ENCODE peak calls at places on chromosomes 3 and 15, in ten cellular contexts. One of them, this sample, is unnamed.

GRCh38 chr3:42683875-42684593 is 1.3 kb upstream of the KLHL40 start:
- DNase-seq in stomach: peak; percentile 47
- DNase-seq in A549: peak; percentile 76
- DNase-seq in breast epithelium: no peak
- DNase-seq in Peyer's patch: no peak
- DNase-seq in tibial artery: peak; percentile 90
- DNase-seq in lower leg skin: peak; percentile 90
- DNase-seq in CD8-positive, alpha-beta T cell: no peak
- DNase-seq in OCI-LY7: no peak
- DNase-seq in pancreas: peak; percentile 20
- DNase-seq in this sample: peak; percentile 94

GRCh38 chr15:92500023-92500630 is 106.4 kb downstream of the ST8SIA2 start:
- DNase-seq in stomach: no peak
- DNase-seq in A549: no peak
- DNase-seq in breast epithelium: no peak
- DNase-seq in Peyer's patch: no peak
- DNase-seq in tibial artery: no peak
- DNase-seq in lower leg skin: no peak
- DNase-seq in CD8-positive, alpha-beta T cell: no peak
- DNase-seq in OCI-LY7: no peak
- DNase-seq in pancreas: no peak
- DNase-seq in this sample: no peak

GRCh38 chr3:119161240-119161639 is 12.2 kb upstream of the UPK1B start:
- DNase-seq in stomach: no peak
- DNase-seq in A549: no peak
- DNase-seq in breast epithelium: no peak
- DNase-seq in Peyer's patch: no peak
- DNase-seq in tibial artery: no peak
- DNase-seq in lower leg skin: no peak
- DNase-seq in CD8-positive, alpha-beta T cell: no peak
- DNase-seq in OCI-LY7: no peak
- DNase-seq in pancreas: no peak
- DNase-seq in this sample: no peak

GRCh38 chr15:93271871-93272270 is 182.9 kb upstream of the RGMA start:
- DNase-seq in stomach: no peak
- DNase-seq in A549: no peak
- DNase-seq in breast epithelium: no peak
- DNase-seq in Peyer's patch: no peak
- DNase-seq in tibial artery: no peak
- DNase-seq in lower leg skin: no peak
- DNase-seq in CD8-positive, alpha-beta T cell: no peak
- DNase-seq in OCI-LY7: no peak
- DNase-seq in pancreas: no peak
- DNase-seq in this sample: no peak

GRCh38 chr15:84747423-84748273 is 744 bp upstream of the ZNF592 start:
- DNase-seq in stomach: peak; percentile 80
- DNase-seq in A549: peak; percentile 67
- DNase-seq in breast epithelium: peak; percentile 73
- DNase-seq in Peyer's patch: peak; percentile 72
- DNase-seq in tibial artery: peak; percentile 70
- DNase-seq in lower leg skin: peak; percentile 53
- DNase-seq in CD8-positive, alpha-beta T cell: peak; percentile 58
- DNase-seq in OCI-LY7: peak; percentile 84
- DNase-seq in pancreas: peak; percentile 78
- DNase-seq in this sample: peak; percentile 68

GRCh38 chr3:23085256-23085655 is 117.9 kb upstream of the UBE2E2 start:
- DNase-seq in stomach: no peak
- DNase-seq in A549: no peak
- DNase-seq in breast epithelium: no peak
- DNase-seq in Peyer's patch: no peak
- DNase-seq in tibial artery: no peak
- DNase-seq in lower leg skin: no peak
- DNase-seq in CD8-positive, alpha-beta T cell: no peak
- DNase-seq in OCI-LY7: no peak
- DNase-seq in pancreas: no peak
- DNase-seq in this sample: no peak

GRCh38 chr3:57755368-57756021 is 614 bp upstream of the SLMAP start:
- DNase-seq in stomach: peak; percentile 55
- DNase-seq in A549: peak; percentile 44
- DNase-seq in breast epithelium: no peak
- DNase-seq in Peyer's patch: peak; percentile 61
- DNase-seq in tibial artery: peak; percentile 28
- DNase-seq in lower leg skin: peak; percentile 41
- DNase-seq in CD8-positive, alpha-beta T cell: no peak
- DNase-seq in OCI-LY7: peak; percentile 77
- DNase-seq in pancreas: no peak
- DNase-seq in this sample: peak; percentile 64

GRCh38 chr3:140736863-140737460 is 59.1 kb downstream of the TRIM42 start:
- DNase-seq in stomach: peak; percentile 33
- DNase-seq in A549: peak; percentile 1
- DNase-seq in breast epithelium: no peak
- DNase-seq in Peyer's patch: no peak
- DNase-seq in tibial artery: peak; percentile 55
- DNase-seq in lower leg skin: peak; percentile 32
- DNase-seq in CD8-positive, alpha-beta T cell: no peak
- DNase-seq in OCI-LY7: peak; percentile 44
- DNase-seq in pancreas: peak; percentile 56
- DNase-seq in this sample: peak; percentile 35

GRCh38 chr3:155323063-155323666 is 29.7 kb upstream of the STRIT1 start:
- DNase-seq in stomach: no peak
- DNase-seq in A549: peak; percentile 53
- DNase-seq in breast epithelium: no peak
- DNase-seq in Peyer's patch: no peak
- DNase-seq in tibial artery: no peak
- DNase-seq in lower leg skin: peak; percentile 41
- DNase-seq in CD8-positive, alpha-beta T cell: no peak
- DNase-seq in OCI-LY7: peak; percentile 89
- DNase-seq in pancreas: peak; percentile 49
- DNase-seq in this sample: peak; percentile 93

GRCh38 chr15:38853608-38854007 is 289.0 kb upstream of the RASGRP1 start:
- DNase-seq in stomach: no peak
- DNase-seq in A549: no peak
- DNase-seq in breast epithelium: no peak
- DNase-seq in Peyer's patch: no peak
- DNase-seq in tibial artery: no peak
- DNase-seq in lower leg skin: no peak
- DNase-seq in CD8-positive, alpha-beta T cell: no peak
- DNase-seq in OCI-LY7: peak; percentile 11
- DNase-seq in pancreas: no peak
- DNase-seq in this sample: peak; percentile 55

GRCh38 chr3:179098388-179099077 is 26.9 kb upstream of the ZMAT3 start:
- DNase-seq in stomach: no peak
- DNase-seq in A549: no peak
- DNase-seq in breast epithelium: no peak
- DNase-seq in Peyer's patch: no peak
- DNase-seq in tibial artery: no peak
- DNase-seq in lower leg skin: no peak
- DNase-seq in CD8-positive, alpha-beta T cell: no peak
- DNase-seq in OCI-LY7: no peak
- DNase-seq in pancreas: no peak
- DNase-seq in this sample: peak; percentile 39

GRCh38 chr15:67256051-67256450 is 1.5 kb downstream of the IQCH start:
- DNase-seq in stomach: no peak
- DNase-seq in A549: no peak
- DNase-seq in breast epithelium: no peak
- DNase-seq in Peyer's patch: no peak
- DNase-seq in tibial artery: no peak
- DNase-seq in lower leg skin: no peak
- DNase-seq in CD8-positive, alpha-beta T cell: no peak
- DNase-seq in OCI-LY7: no peak
- DNase-seq in pancreas: no peak
- DNase-seq in this sample: no peak

GRCh38 chr3:4376499-4376898 is 73.3 kb downstream of the SETMAR start:
- DNase-seq in stomach: no peak
- DNase-seq in A549: no peak
- DNase-seq in breast epithelium: no peak
- DNase-seq in Peyer's patch: no peak
- DNase-seq in tibial artery: no peak
- DNase-seq in lower leg skin: no peak
- DNase-seq in CD8-positive, alpha-beta T cell: no peak
- DNase-seq in OCI-LY7: no peak
- DNase-seq in pancreas: no peak
- DNase-seq in this sample: peak; percentile 19

GRCh38 chr3:14319654-14320182 is 82.7 kb upstream of the SLC6A6 start:
- DNase-seq in stomach: peak; percentile 67
- DNase-seq in A549: peak; percentile 89
- DNase-seq in breast epithelium: no peak
- DNase-seq in Peyer's patch: peak; percentile 31
- DNase-seq in tibial artery: no peak
- DNase-seq in lower leg skin: no peak
- DNase-seq in CD8-positive, alpha-beta T cell: no peak
- DNase-seq in OCI-LY7: peak; percentile 93
- DNase-seq in pancreas: no peak
- DNase-seq in this sample: peak; percentile 78

GRCh38 chr3:57068437-57069089 is 8.1 kb downstream of the SPATA12 start:
- DNase-seq in stomach: no peak
- DNase-seq in A549: peak; percentile 55
- DNase-seq in breast epithelium: no peak
- DNase-seq in Peyer's patch: peak; percentile 56
- DNase-seq in tibial artery: peak; percentile 77
- DNase-seq in lower leg skin: peak; percentile 84
- DNase-seq in CD8-positive, alpha-beta T cell: no peak
- DNase-seq in OCI-LY7: peak; percentile 98
- DNase-seq in pancreas: peak; percentile 21
- DNase-seq in this sample: peak; percentile 82

GRCh38 chr3:160754371-160754854 is 1.6 kb upstream of the PPM1L start:
- DNase-seq in stomach: peak; percentile 32
- DNase-seq in A549: peak; percentile 5
- DNase-seq in breast epithelium: peak; percentile 50
- DNase-seq in Peyer's patch: peak; percentile 31
- DNase-seq in tibial artery: peak; percentile 34
- DNase-seq in lower leg skin: peak; percentile 22
- DNase-seq in CD8-positive, alpha-beta T cell: no peak
- DNase-seq in OCI-LY7: peak; percentile 49
- DNase-seq in pancreas: no peak
- DNase-seq in this sample: peak; percentile 63
- H3K4me3 ChIP-seq in stomach: peak overlapping the region; percentile 84
- H3K4me3 ChIP-seq in A549: peak overlapping the region; percentile 57
- H3K4me3 ChIP-seq in breast epithelium: peak overlapping the region; percentile 71
- H3K4me3 ChIP-seq in Peyer's patch: peak overlapping the region; percentile 72
- H3K4me3 ChIP-seq in tibial artery: peak overlapping the region; percentile 75
- H3K4me3 ChIP-seq in lower leg skin: peak overlapping the region; percentile 49
- H3K4me3 ChIP-seq in CD8-positive, alpha-beta T cell: peak overlapping the region; percentile 79
- H3K4me3 ChIP-seq in OCI-LY7: peak overlapping the region; percentile 84
- H3K4me3 ChIP-seq in pancreas: peak overlapping the region; percentile 63
- H3K4me3 ChIP-seq in this sample: peak overlapping the region; percentile 73

DNA sequence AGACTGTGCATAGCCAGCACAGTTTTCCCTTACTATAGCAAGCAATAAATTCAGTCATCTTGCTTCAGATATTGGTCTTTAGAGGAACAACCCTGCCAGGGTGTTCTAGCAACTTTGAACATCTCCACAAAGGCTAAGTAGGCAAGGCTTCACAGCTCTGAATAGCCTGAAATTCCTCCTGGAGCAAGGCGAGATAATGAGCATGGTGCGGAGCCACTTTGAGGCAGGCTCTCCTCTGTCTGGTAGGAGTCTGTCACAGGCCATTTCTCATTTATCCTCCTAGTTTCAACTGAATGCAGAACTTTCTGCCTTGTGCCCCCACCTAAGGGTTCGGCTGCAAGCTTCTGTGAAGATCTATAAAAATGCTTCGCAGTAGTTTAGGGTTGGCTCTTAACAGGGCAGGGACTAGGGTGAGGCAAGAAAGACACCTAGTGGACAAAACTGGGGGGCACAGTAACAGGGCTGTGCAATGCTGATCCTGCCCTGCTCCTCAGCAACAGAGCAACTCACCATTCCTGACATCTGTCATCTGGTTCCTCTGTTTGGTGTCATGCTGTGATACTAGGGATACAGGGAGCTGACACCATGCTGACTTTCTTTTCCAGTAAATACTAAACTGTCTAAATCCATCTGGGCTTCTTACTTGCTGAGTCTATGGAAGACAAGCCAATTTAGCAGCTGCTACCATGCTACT is 16.6 kb upstream of the EHHADH start:
- DNase-seq in stomach: no peak
- DNase-seq in A549: peak; percentile 31
- DNase-seq in breast epithelium: no peak
- DNase-seq in Peyer's patch: no peak
- DNase-seq in tibial artery: no peak
- DNase-seq in lower leg skin: no peak
- DNase-seq in CD8-positive, alpha-beta T cell: no peak
- DNase-seq in OCI-LY7: no peak
- DNase-seq in pancreas: no peak
- DNase-seq in this sample: peak; percentile 45
- TF ChIP-seq CTCF in stomach: peak; percentile 27
- TF ChIP-seq CTCF in A549: no peak
- TF ChIP-seq CTCF in breast epithelium: no peak
- TF ChIP-seq CTCF in Peyer's patch: peak; percentile 42
- TF ChIP-seq CTCF in tibial artery: no peak
- TF ChIP-seq CTCF in lower leg skin: no peak
- TF ChIP-seq CTCF in CD8-positive, alpha-beta T cell: peak; percentile 16
- TF ChIP-seq CTCF in OCI-LY7: peak; percentile 45
- TF ChIP-seq CTCF in pancreas: peak; percentile 14
- TF ChIP-seq CTCF in this sample: peak; percentile 62

GRCh38 chr15:75053748-75054125 is 30.3 kb downstream of the PPCDC start:
- DNase-seq in stomach: no peak
- DNase-seq in A549: no peak
- DNase-seq in breast epithelium: no peak
- DNase-seq in Peyer's patch: no peak
- DNase-seq in tibial artery: no peak
- DNase-seq in lower leg skin: no peak
- DNase-seq in CD8-positive, alpha-beta T cell: no peak
- DNase-seq in OCI-LY7: no peak
- DNase-seq in pancreas: no peak
- DNase-seq in this sample: no peak
- H3K4me3 ChIP-seq in stomach: no peak overlapping the region
- H3K4me3 ChIP-seq in A549: no peak overlapping the region
- H3K4me3 ChIP-seq in breast epithelium: no peak overlapping the region
- H3K4me3 ChIP-seq in Peyer's patch: no peak overlapping the region
- H3K4me3 ChIP-seq in tibial artery: no peak overlapping the region
- H3K4me3 ChIP-seq in lower leg skin: no peak overlapping the region
- H3K4me3 ChIP-seq in CD8-positive, alpha-beta T cell: no peak overlapping the region
- H3K4me3 ChIP-seq in OCI-LY7: no peak overlapping the region
- H3K4me3 ChIP-seq in pancreas: no peak overlapping the region
- H3K4me3 ChIP-seq in this sample: no peak overlapping the region

DNA sequence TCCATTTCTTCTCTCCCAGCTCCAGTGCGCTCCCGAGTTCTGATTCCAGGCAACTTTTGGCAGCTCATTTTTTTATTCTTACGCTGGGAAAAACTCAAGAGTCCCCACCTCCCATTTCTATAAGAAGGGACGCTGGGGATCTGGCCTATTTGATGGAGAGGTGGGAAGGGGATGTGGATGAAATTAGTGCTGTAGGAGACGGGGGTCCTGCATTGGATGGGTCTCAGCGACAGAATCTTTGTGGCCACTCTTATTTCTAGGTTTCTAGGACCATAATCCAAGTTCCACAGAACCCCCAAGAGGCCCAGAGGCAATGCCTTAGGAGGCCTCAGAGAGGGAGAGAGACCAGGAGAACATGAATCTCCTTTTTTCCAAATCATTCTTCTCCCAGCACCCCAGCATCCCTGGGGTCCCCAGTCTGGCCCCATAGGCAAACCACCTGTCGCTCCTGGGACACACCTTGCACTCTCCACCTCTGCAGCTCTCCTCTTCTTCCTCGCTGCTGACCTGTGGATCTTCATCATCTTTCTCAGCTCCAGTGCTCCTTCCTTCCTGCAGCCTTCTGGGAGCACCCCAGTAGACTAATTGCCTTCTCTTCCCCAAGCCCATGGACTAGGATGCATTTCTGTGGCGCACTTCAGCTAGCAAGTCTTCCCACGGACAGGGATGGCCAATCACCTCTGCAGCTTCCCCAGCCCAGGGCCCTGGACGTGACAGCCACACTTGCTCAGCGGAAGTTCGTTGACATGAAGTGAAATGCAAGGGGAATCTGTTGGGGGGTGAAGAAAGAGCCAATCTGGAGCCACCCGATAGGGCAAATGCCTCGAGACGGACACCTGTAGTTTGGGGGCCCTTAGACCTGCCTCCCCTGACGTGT is 100.1 kb upstream of the ALDH1A3 start:
- DNase-seq in stomach: no peak
- DNase-seq in A549: no peak
- DNase-seq in breast epithelium: no peak
- DNase-seq in Peyer's patch: peak; percentile 5
- DNase-seq in tibial artery: peak; percentile 8
- DNase-seq in lower leg skin: no peak
- DNase-seq in CD8-positive, alpha-beta T cell: no peak
- DNase-seq in OCI-LY7: no peak
- DNase-seq in pancreas: peak; percentile 1
- DNase-seq in this sample: no peak
- TF ChIP-seq CTCF in stomach: no peak
- TF ChIP-seq CTCF in A549: no peak
- TF ChIP-seq CTCF in breast epithelium: no peak
- TF ChIP-seq CTCF in Peyer's patch: no peak
- TF ChIP-seq CTCF in tibial artery: no peak
- TF ChIP-seq CTCF in lower leg skin: no peak
- TF ChIP-seq CTCF in CD8-positive, alpha-beta T cell: no peak
- TF ChIP-seq CTCF in OCI-LY7: no peak
- TF ChIP-seq CTCF in pancreas: no peak
- TF ChIP-seq CTCF in this sample: no peak

This sample was measured in fibroblast of pulmonary artery.